ENCODE peak calls at places on chromosome 15, in eight cellular contexts. M is astrocyte of the spinal cord, A is osteoblast, B is colonic mucosa, Y is foreskin fibroblast, Q is fibroblast of the aortic adventitia, C is NB4, F is IMR-90. S is an unnamed sample.
A peak's percentile ranks its signal among the peaks of the same experiment; 100 is the strongest.

GRCh38 chr15:28967071-28967470 is 81.3 kb downstream of the APBA2 start:
- DNase-seq in Y (no peak), B (no peak), A (peak; percentile 39), Q (no peak), M (no peak), F (peak; percentile 70), C (no peak), S (peak; percentile 14)

GRCh38 chr15:65376767-65377104 is 1.1 kb downstream of the IGDCC3 start:
- DNase-seq in C (no peak), M (no peak), Y (peak; percentile 44), A (peak; percentile 83), Q (peak; percentile 7), B (no peak), F (no peak), S (no peak)

GRCh38 chr15:80712956-80713355 is 17.8 kb downstream of the ABHD17C start:
- DNase-seq in Y (no peak), M (no peak), C (no peak), A (no peak), F (peak; percentile 44), Q (no peak), B (no peak), S (no peak)

GRCh38 chr15:85533949-85534543 is 153.6 kb downstream of the AKAP13 start:
- DNase-seq in A (no peak), B (no peak), M (no peak), F (no peak), Q (no peak), C (peak; percentile 65), Y (no peak), S (no peak)

GRCh38 chr15:98904466-98905048 is 103.0 kb downstream of the PGPEP1L start:
- DNase-seq in Y (peak; percentile 88), C (peak; percentile 82), A (no peak), B (peak; percentile 48), Q (peak; percentile 65), F (peak; percentile 75), M (peak; percentile 63), S (peak; percentile 70)

GRCh38 chr15:48925714-48926223 is 38.0 kb downstream of the SHC4 start:
- DNase-seq in C (peak; percentile 50), Y (peak; percentile 95), A (peak; percentile 75), B (no peak), F (peak; percentile 97), Q (peak; percentile 90), M (peak; percentile 92), S (peak; percentile 94)

GRCh38 chr15:52083603-52084002 is 29.0 kb downstream of the BCL2L10 start:
- DNase-seq in F (no peak), B (no peak), M (no peak), A (no peak), Y (no peak), C (no peak), Q (no peak), S (no peak)

GRCh38 chr15:88730751-88731150 is 72.5 kb upstream of the ACAN start:
- DNase-seq in Q (no peak), B (no peak), A (no peak), M (no peak), F (no peak), Y (no peak), C (no peak), S (no peak)

GRCh38 chr15:72074335-72075060 is 43.5 kb downstream of the MYO9A start:
- DNase-seq in F (no peak), M (no peak), A (no peak), C (no peak), Q (no peak), Y (no peak), B (no peak), S (no peak)

GRCh38 chr15:99954361-99955180 is 221.3 kb upstream of the LYSMD4 start:
- DNase-seq in F (no peak), C (no peak), B (peak; percentile 15), Q (no peak), A (peak; percentile 47), M (peak; percentile 29), Y (peak; percentile 7), S (peak; percentile 21)

GRCh38 chr15:96606617-96607016 is 276.1 kb downstream of the NR2F2 start:
- DNase-seq in Q (no peak), M (no peak), C (no peak), F (no peak), Y (no peak), B (no peak), A (no peak), S (no peak)

GRCh38 chr15:67024322-67024997 is 40.9 kb upstream of the SMAD3 start:
- DNase-seq in F (peak; percentile 97), A (peak; percentile 93), B (peak; percentile 85), Q (peak; percentile 99), C (peak; percentile 96), M (peak; percentile 95), Y (peak; percentile 97), S (peak; percentile 96)
- H3K4me3 ChIP-seq in F (no peak overlapping the region), A (peak overlapping the region; percentile 33), B (no peak overlapping the region), Q (no peak overlapping the region), C (no peak overlapping the region), M (no peak overlapping the region), Y (no peak overlapping the region), S (no peak overlapping the region)

GRCh38 chr15:34359416-34359815 is 7.6 kb downstream of the LPCAT4 start:
- DNase-seq in Y (peak; percentile 58), Q (no peak), B (peak; percentile 57), M (no peak), C (no peak), F (no peak), A (peak; percentile 86), S (no peak)

GRCh38 chr15:34360298-34360697 is 6.7 kb downstream of the LPCAT4 start:
- DNase-seq in A (no peak), C (no peak), F (no peak), Q (no peak), B (no peak), Y (peak; percentile 28), M (no peak), S (no peak)

GRCh38 chr15:34357653-34358052 is 9.3 kb downstream of the LPCAT4 start:
- DNase-seq in A (no peak), F (no peak), B (no peak), Q (no peak), C (no peak), Y (no peak), M (no peak), S (no peak)

GRCh38 chr15:34358948-34359347 is 8.0 kb downstream of the LPCAT4 start:
- DNase-seq in Y (no peak), Q (no peak), A (no peak), C (no peak), F (no peak), B (no peak), M (no peak), S (no peak)

DNA sequence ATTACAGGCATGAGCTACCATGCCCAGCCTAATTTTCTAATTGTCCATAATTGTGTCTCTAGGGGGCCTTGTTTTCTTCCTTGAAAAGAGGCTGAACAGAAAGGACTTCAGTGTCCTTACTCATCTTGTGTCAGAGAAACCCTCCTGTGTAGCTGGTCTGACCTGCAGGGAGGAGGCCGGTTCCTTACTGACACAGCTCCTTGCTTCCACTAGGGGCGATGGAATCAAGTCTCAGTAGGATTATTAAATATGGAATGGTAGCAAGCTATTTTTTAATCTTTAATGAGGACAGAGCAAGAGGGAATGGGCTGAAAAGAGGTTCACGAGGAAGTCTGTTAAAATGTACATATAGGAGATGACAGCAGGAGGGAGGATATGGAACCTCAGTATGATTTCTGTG is 8.6 kb downstream of the LPCAT4 start:
- DNase-seq in Q (no peak), F (no peak), M (no peak), Y (peak; percentile 39), C (no peak), A (no peak), B (no peak), S (no peak)
- TF ChIP-seq CTCF in Q (peak; percentile 37), F (peak; percentile 18), M (peak; percentile 30), Y (peak; percentile 25), C (no peak), A (peak; percentile 29), B (no peak), S (peak; percentile 32)

GRCh38 chr15:31216210-31216911 is 110.3 kb upstream of the KLF13 start:
- DNase-seq in Y (peak; percentile 91), B (peak; percentile 96), C (peak; percentile 98), A (no peak), Q (peak; percentile 64), F (no peak), M (no peak), S (peak; percentile 61)

GRCh38 chr15:31212956-31213694 is 111.6 kb upstream of the TRPM1 start:
- DNase-seq in B (peak; percentile 13), Y (no peak), F (no peak), Q (no peak), M (no peak), A (peak; percentile 85), C (no peak), S (no peak)

GRCh38 chr15:31215490-31216209 is 111.0 kb upstream of the KLF13 start:
- DNase-seq in M (peak; percentile 49), Q (peak; percentile 55), A (peak; percentile 96), C (peak; percentile 91), B (peak; percentile 90), F (no peak), Y (peak; percentile 87), S (peak; percentile 58)

GRCh38 chr15:31214158-31214863 is 112.3 kb upstream of the KLF13 start:
- DNase-seq in A (no peak), C (no peak), Y (no peak), F (no peak), B (no peak), Q (no peak), M (no peak), S (no peak)

GRCh38 chr15:31214864-31215489 is 111.7 kb upstream of the KLF13 start:
- DNase-seq in F (no peak), Q (peak; percentile 64), A (peak; percentile 81), C (peak; percentile 71), M (no peak), B (peak; percentile 50), Y (peak; percentile 86), S (peak; percentile 48)
- H3K4me3 ChIP-seq in F (no peak overlapping the region), Q (no peak overlapping the region), A (no peak overlapping the region), C (peak overlapping the region; percentile 28), M (no peak overlapping the region), B (no peak overlapping the region), Y (no peak overlapping the region), S (peak overlapping the region; percentile 38)

GRCh38 chr15:63983071-63983711 is 63.1 kb downstream of the DAPK2 start:
- DNase-seq in M (no peak), Q (no peak), A (no peak), Y (no peak), B (peak; percentile 7), F (no peak), C (peak; percentile 51), S (no peak)
- TF ChIP-seq CTCF in M (peak; percentile 40), Q (no peak), A (peak; percentile 28), Y (no peak), B (no peak), F (peak; percentile 26), C (peak; percentile 19), S (no peak)

DNA sequence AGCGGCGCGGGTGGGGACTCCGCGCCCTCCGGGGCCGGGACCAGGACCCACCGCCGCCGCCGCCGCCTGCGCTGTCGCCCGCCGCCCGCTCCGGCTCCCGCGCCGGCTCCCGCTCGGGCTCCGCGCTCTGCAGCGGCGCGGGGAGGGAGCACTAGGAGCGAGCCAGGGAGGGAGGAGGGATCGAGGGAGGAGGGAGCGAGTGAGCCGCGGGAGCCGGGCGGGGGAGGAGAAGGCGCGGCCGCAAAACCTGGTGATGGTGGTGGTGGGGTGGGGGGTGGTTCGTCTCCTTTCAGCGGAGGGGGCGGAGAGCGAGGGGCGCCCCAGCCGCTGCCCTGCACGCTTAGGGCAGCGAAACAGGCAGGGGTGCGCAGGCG is at the start of gene LINGO1:
- DNase-seq in Q (no peak), F (no peak), B (no peak), A (no peak), M (no peak), Y (peak; percentile 34), C (peak; percentile 16), S (peak; percentile 35)
- H3K4me3 ChIP-seq in Q (peak within 1 kb of the TSS; percentile 53), F (peak within 1 kb of the TSS; percentile 34), B (peak within 1 kb of the TSS; percentile 40), A (peak within 1 kb of the TSS; percentile 70), M (peak within 1 kb of the TSS; percentile 24), Y (peak within 1 kb of the TSS; percentile 48), C (no peak within 1 kb of the TSS), S (peak within 1 kb of the TSS; percentile 48)

GRCh38 chr15:59172289-59172901 is 34.2 kb upstream of the LDHAL6B start:
- DNase-seq in C (no peak), F (no peak), B (no peak), Y (no peak), M (no peak), Q (no peak), A (no peak), S (no peak)
- TF ChIP-seq CTCF in C (no peak), F (peak; percentile 13), B (no peak), Y (no peak), M (peak; percentile 20), Q (peak; percentile 11), A (peak; percentile 14), S (peak; percentile 39)

S was measured in cardiac fibroblast.